ENCODE peak calls at places on chromosomes 5 and 9, in seven cellular contexts. One of them, this sample, is unnamed.

GRCh38 chr9:112072721-112073553 is 102.2 kb downstream of the SUSD1 start:
- DNase-seq in sigmoid colon: no peak
- DNase-seq in A549: no peak
- DNase-seq in breast epithelium: no peak
- DNase-seq in IMR-90: peak
- DNase-seq in transverse colon: peak
- DNase-seq in stomach: no peak
- DNase-seq in this sample: no peak

GRCh38 chr9:136567651-136568287 is 21.9 kb upstream of the NOTCH1 start:
- DNase-seq in sigmoid colon: peak
- DNase-seq in A549: peak
- DNase-seq in breast epithelium: peak
- DNase-seq in IMR-90: peak
- DNase-seq in transverse colon: peak
- DNase-seq in stomach: peak
- DNase-seq in this sample: no peak

GRCh38 chr5:154857091-154857533 is 1.3 kb upstream of the CNOT8 start:
- DNase-seq in sigmoid colon: no peak
- DNase-seq in A549: peak
- DNase-seq in breast epithelium: peak
- DNase-seq in IMR-90: no peak
- DNase-seq in transverse colon: peak
- DNase-seq in stomach: peak
- DNase-seq in this sample: no peak

GRCh38 chr5:17316973-17317459 is 99.6 kb downstream of the BASP1 start:
- DNase-seq in sigmoid colon: no peak
- DNase-seq in A549: no peak
- DNase-seq in breast epithelium: no peak
- DNase-seq in IMR-90: peak
- DNase-seq in transverse colon: no peak
- DNase-seq in stomach: no peak
- DNase-seq in this sample: no peak

GRCh38 chr5:132622608-132623007 is 35.4 kb upstream of the IL13 start:
- DNase-seq in sigmoid colon: no peak
- DNase-seq in A549: no peak
- DNase-seq in breast epithelium: no peak
- DNase-seq in IMR-90: no peak
- DNase-seq in transverse colon: no peak
- DNase-seq in stomach: no peak
- DNase-seq in this sample: no peak

GRCh38 chr5:123093279-123094226 is 4.5 kb downstream of the PRDM6 start:
- DNase-seq in sigmoid colon: peak
- DNase-seq in A549: no peak
- DNase-seq in breast epithelium: no peak
- DNase-seq in IMR-90: peak
- DNase-seq in transverse colon: no peak
- DNase-seq in stomach: no peak
- DNase-seq in this sample: no peak

GRCh38 chr9:97703437-97704326 is 6.5 kb upstream of the XPA start:
- DNase-seq in sigmoid colon: no peak
- DNase-seq in A549: peak
- DNase-seq in breast epithelium: no peak
- DNase-seq in IMR-90: peak
- DNase-seq in transverse colon: no peak
- DNase-seq in stomach: no peak
- DNase-seq in this sample: no peak

GRCh38 chr9:120668399-120668798 is 45.9 kb downstream of the MEGF9 start:
- DNase-seq in sigmoid colon: no peak
- DNase-seq in A549: no peak
- DNase-seq in breast epithelium: no peak
- DNase-seq in IMR-90: no peak
- DNase-seq in transverse colon: no peak
- DNase-seq in stomach: no peak
- DNase-seq in this sample: no peak

GRCh38 chr5:82406200-82406773 is 128.1 kb upstream of the RPS23 start:
- DNase-seq in sigmoid colon: no peak
- DNase-seq in A549: no peak
- DNase-seq in breast epithelium: no peak
- DNase-seq in IMR-90: peak
- DNase-seq in transverse colon: no peak
- DNase-seq in stomach: no peak
- DNase-seq in this sample: no peak

GRCh38 chr5:153783278-153783677 is 255.4 kb downstream of the FAM114A2 start:
- DNase-seq in sigmoid colon: no peak
- DNase-seq in A549: no peak
- DNase-seq in breast epithelium: no peak
- DNase-seq in IMR-90: no peak
- DNase-seq in transverse colon: no peak
- DNase-seq in stomach: no peak
- DNase-seq in this sample: no peak

GRCh38 chr9:70315389-70315788 is 56.6 kb downstream of the SMC5 start:
- DNase-seq in sigmoid colon: no peak
- DNase-seq in A549: no peak
- DNase-seq in breast epithelium: no peak
- DNase-seq in IMR-90: peak
- DNase-seq in transverse colon: no peak
- DNase-seq in stomach: no peak
- DNase-seq in this sample: no peak

GRCh38 chr5:62460578-62460983 is 48.0 kb downstream of the IPO11 start:
- DNase-seq in sigmoid colon: no peak
- DNase-seq in A549: peak
- DNase-seq in breast epithelium: no peak
- DNase-seq in IMR-90: peak
- DNase-seq in transverse colon: no peak
- DNase-seq in stomach: no peak
- DNase-seq in this sample: no peak

GRCh38 chr9:112120471-112120925 is 54.6 kb downstream of the SUSD1 start:
- DNase-seq in sigmoid colon: no peak
- DNase-seq in A549: no peak
- DNase-seq in breast epithelium: no peak
- DNase-seq in IMR-90: no peak
- DNase-seq in transverse colon: no peak
- DNase-seq in stomach: no peak
- DNase-seq in this sample: no peak

GRCh38 chr9:81499021-81499454 is 190.3 kb downstream of the TLE1 start:
- DNase-seq in sigmoid colon: peak
- DNase-seq in A549: no peak
- DNase-seq in breast epithelium: no peak
- DNase-seq in IMR-90: peak
- DNase-seq in transverse colon: no peak
- DNase-seq in stomach: no peak
- DNase-seq in this sample: peak

GRCh38 chr5:145902421-145902820 is 29.6 kb upstream of the GRXCR2 start:
- DNase-seq in sigmoid colon: no peak
- DNase-seq in A549: no peak
- DNase-seq in breast epithelium: no peak
- DNase-seq in IMR-90: peak
- DNase-seq in transverse colon: no peak
- DNase-seq in stomach: no peak
- DNase-seq in this sample: no peak

GRCh38 chr5:33167541-33167940 is 273.2 kb upstream of the TARS1 start:
- DNase-seq in sigmoid colon: no peak
- DNase-seq in A549: no peak
- DNase-seq in breast epithelium: no peak
- DNase-seq in IMR-90: no peak
- DNase-seq in transverse colon: no peak
- DNase-seq in stomach: no peak
- DNase-seq in this sample: no peak

GRCh38 chr5:154072782-154073171 is 34.0 kb downstream of the MFAP3 start:
- DNase-seq in sigmoid colon: no peak
- DNase-seq in A549: no peak
- DNase-seq in breast epithelium: no peak
- DNase-seq in IMR-90: no peak
- DNase-seq in transverse colon: no peak
- DNase-seq in stomach: peak
- DNase-seq in this sample: no peak

GRCh38 chr5:10202089-10202753 is 47.5 kb downstream of the ATPSCKMT start:
- DNase-seq in sigmoid colon: no peak
- DNase-seq in A549: no peak
- DNase-seq in breast epithelium: no peak
- DNase-seq in IMR-90: no peak
- DNase-seq in transverse colon: no peak
- DNase-seq in stomach: no peak
- DNase-seq in this sample: no peak

DNA sequence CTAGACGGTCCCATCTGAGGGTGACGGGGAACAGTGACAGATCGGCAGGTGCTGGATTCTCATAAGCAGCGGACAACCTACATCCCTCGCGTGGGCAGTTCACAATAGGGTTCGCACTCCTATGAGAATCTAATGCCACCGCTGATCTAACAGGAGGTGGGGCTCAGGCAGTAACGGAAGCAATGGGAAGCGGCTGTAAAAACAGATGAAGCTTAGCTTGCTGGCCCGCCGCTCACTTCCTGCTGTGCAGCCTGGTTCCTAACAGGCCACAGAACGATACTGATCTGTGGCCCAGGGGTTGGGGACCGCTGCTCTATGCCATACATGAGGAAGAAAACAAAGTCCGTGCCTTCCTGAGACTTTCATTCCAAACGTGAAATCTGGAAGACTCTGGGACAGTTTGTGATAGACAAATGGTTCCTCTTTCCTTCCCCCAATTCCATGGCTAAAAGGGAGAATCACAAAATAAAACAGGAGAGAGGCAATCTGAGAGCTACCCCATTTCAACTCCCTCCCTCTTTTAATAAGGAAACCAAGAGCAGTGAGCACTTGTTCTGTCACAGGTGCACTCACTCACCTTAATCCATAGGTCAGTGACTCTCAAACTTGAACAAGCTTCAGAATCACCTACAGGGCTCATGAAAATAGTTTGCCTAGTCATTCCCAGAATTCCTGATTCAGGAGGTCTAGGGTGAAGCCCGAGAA is 12.1 kb downstream of the PDCL start:
- DNase-seq in sigmoid colon: no peak
- DNase-seq in A549: no peak
- DNase-seq in breast epithelium: no peak
- DNase-seq in IMR-90: no peak
- DNase-seq in transverse colon: peak
- DNase-seq in stomach: no peak
- DNase-seq in this sample: peak
- TF ChIP-seq POLR2A in sigmoid colon: no peak
- TF ChIP-seq POLR2A in A549: no peak
- TF ChIP-seq POLR2A in breast epithelium: no peak
- TF ChIP-seq POLR2A in IMR-90: no peak
- TF ChIP-seq POLR2A in transverse colon: no peak
- TF ChIP-seq POLR2A in stomach: no peak
- TF ChIP-seq POLR2A in this sample: peak

GRCh38 chr9:130478152-130478551 is 33.4 kb downstream of the ASS1 start:
- DNase-seq in sigmoid colon: no peak
- DNase-seq in A549: no peak
- DNase-seq in breast epithelium: no peak
- DNase-seq in IMR-90: no peak
- DNase-seq in transverse colon: no peak
- DNase-seq in stomach: no peak
- DNase-seq in this sample: no peak

GRCh38 chr9:130477564-130477963 is 32.8 kb downstream of the ASS1 start:
- DNase-seq in sigmoid colon: no peak
- DNase-seq in A549: no peak
- DNase-seq in breast epithelium: no peak
- DNase-seq in IMR-90: no peak
- DNase-seq in transverse colon: no peak
- DNase-seq in stomach: no peak
- DNase-seq in this sample: no peak

GRCh38 chr9:130480673-130481072 is 35.9 kb downstream of the ASS1 start:
- DNase-seq in sigmoid colon: no peak
- DNase-seq in A549: no peak
- DNase-seq in breast epithelium: no peak
- DNase-seq in IMR-90: no peak
- DNase-seq in transverse colon: no peak
- DNase-seq in stomach: no peak
- DNase-seq in this sample: no peak

GRCh38 chr9:130478731-130479575 is 34.2 kb downstream of the ASS1 start:
- DNase-seq in sigmoid colon: no peak
- DNase-seq in A549: no peak
- DNase-seq in breast epithelium: no peak
- DNase-seq in IMR-90: no peak
- DNase-seq in transverse colon: no peak
- DNase-seq in stomach: no peak
- DNase-seq in this sample: no peak

GRCh38 chr9:130479587-130479986 is 34.8 kb downstream of the ASS1 start:
- DNase-seq in sigmoid colon: no peak
- DNase-seq in A549: no peak
- DNase-seq in breast epithelium: no peak
- DNase-seq in IMR-90: no peak
- DNase-seq in transverse colon: no peak
- DNase-seq in stomach: no peak
- DNase-seq in this sample: no peak
- TF ChIP-seq CTCF in sigmoid colon: no peak
- TF ChIP-seq CTCF in A549: no peak
- TF ChIP-seq CTCF in breast epithelium: no peak
- TF ChIP-seq CTCF in IMR-90: no peak
- TF ChIP-seq CTCF in transverse colon: no peak
- TF ChIP-seq CTCF in stomach: no peak
- TF ChIP-seq CTCF in this sample: no peak

GRCh38 chr9:72204062-72204461 is 54.8 kb downstream of the GDA start:
- DNase-seq in sigmoid colon: no peak
- DNase-seq in A549: no peak
- DNase-seq in breast epithelium: no peak
- DNase-seq in IMR-90: no peak
- DNase-seq in transverse colon: no peak
- DNase-seq in stomach: no peak
- DNase-seq in this sample: no peak
- TF ChIP-seq POLR2A in sigmoid colon: no peak
- TF ChIP-seq POLR2A in A549: no peak
- TF ChIP-seq POLR2A in breast epithelium: no peak
- TF ChIP-seq POLR2A in IMR-90: no peak
- TF ChIP-seq POLR2A in transverse colon: no peak
- TF ChIP-seq POLR2A in stomach: no peak
- TF ChIP-seq POLR2A in this sample: no peak

DNA sequence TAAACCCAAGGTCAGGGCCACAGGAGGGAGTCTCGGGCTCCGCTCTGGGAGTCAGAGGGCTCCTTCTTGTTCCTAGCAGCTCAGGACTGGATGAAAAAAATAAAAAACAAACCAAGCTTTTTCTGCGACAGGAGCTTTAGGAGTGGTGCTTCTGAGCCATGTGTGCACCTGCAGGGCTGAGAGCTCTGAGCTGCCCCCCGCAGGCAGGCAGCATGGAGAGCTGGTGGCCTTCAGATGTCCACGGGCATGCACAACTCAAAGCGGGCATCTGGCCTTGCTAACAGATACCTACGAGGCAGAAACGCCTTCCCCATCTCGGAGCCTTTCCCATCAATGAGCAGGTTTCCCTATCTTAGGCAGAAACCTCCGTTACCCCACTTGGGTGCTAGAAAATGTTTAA is 28.5 kb downstream of the DBH start:
- DNase-seq in sigmoid colon: no peak
- DNase-seq in A549: no peak
- DNase-seq in breast epithelium: no peak
- DNase-seq in IMR-90: no peak
- DNase-seq in transverse colon: no peak
- DNase-seq in stomach: no peak
- DNase-seq in this sample: no peak
- TF ChIP-seq CTCF in sigmoid colon: no peak
- TF ChIP-seq CTCF in A549: no peak
- TF ChIP-seq CTCF in breast epithelium: no peak
- TF ChIP-seq CTCF in IMR-90: no peak
- TF ChIP-seq CTCF in transverse colon: no peak
- TF ChIP-seq CTCF in stomach: no peak
- TF ChIP-seq CTCF in this sample: no peak